ENCODE peak calls at places on chromosome 13, in ten cellular contexts. D is progenitor cell of endocrine pancreas, F is HFFc6, O is mammary epithelial cell, J is neural crest cell, W is cardiac muscle cell, R is adrenal gland, Y is thoracic aorta, T is BE2C, L is ascending aorta. B is an unnamed sample.

GRCh38 chr13:79710376-79710775 is 229.4 kb downstream of the NDFIP2 start:
- DNase-seq in D (no peak), F (peak), O (peak), J (no peak), W (no peak), R (no peak), Y (no peak), T (no peak), L (no peak), B (no peak)

GRCh38 chr13:81916471-81916870 is 1575.5 kb upstream of the SPRY2 start:
- DNase-seq in D (no peak), F (no peak), O (no peak), J (no peak), W (no peak), R (no peak), Y (no peak), T (no peak), L (no peak), B (no peak)

GRCh38 chr13:27271572-27272096 is 1.0 kb downstream of the RASL11A start:
- DNase-seq in D (no peak), F (no peak), O (no peak), J (no peak), W (no peak), R (no peak), Y (no peak), T (no peak), L (no peak), B (no peak)

GRCh38 chr13:45257638-45258338 is 56.9 kb upstream of the KCTD4 start:
- DNase-seq in D (no peak), F (peak), O (no peak), J (no peak), W (no peak), R (no peak), Y (no peak), T (no peak), L (no peak), B (no peak)

GRCh38 chr13:21595546-21595822 is 8.5 kb downstream of the MICU2 start:
- DNase-seq in D (no peak), F (no peak), O (no peak), J (no peak), W (no peak), R (no peak), Y (no peak), T (no peak), L (no peak), B (no peak)

GRCh38 chr13:113029487-113030258 is 60.7 kb downstream of the MCF2L start:
- DNase-seq in D (peak), F (no peak), O (no peak), J (peak), W (peak), R (no peak), Y (no peak), T (peak), L (no peak), B (peak)

GRCh38 chr13:79631260-79631659 is 150.3 kb downstream of the NDFIP2 start:
- DNase-seq in D (no peak), F (peak), O (peak), J (no peak), W (no peak), R (peak), Y (no peak), T (peak), L (no peak), B (no peak)

GRCh38 chr13:20366056-20366455 is 133.9 kb upstream of the GJB6 start:
- DNase-seq in D (no peak), F (no peak), O (no peak), J (no peak), W (no peak), R (no peak), Y (no peak), T (no peak), L (no peak), B (no peak)

GRCh38 chr13:114212096-114212495 is 22.6 kb upstream of the CDC16 start:
- DNase-seq in D (no peak), F (no peak), O (no peak), J (no peak), W (no peak), R (no peak), Y (no peak), T (no peak), L (no peak), B (no peak)

GRCh38 chr13:100673376-100673830 is 1.2 kb downstream of the TMTC4 start:
- DNase-seq in D (peak), F (no peak), O (no peak), J (peak), W (peak), R (no peak), Y (no peak), T (peak), L (no peak), B (peak)

GRCh38 chr13:72507394-72508199 is 219.8 kb downstream of the MZT1 start:
- DNase-seq in D (no peak), F (no peak), O (no peak), J (no peak), W (no peak), R (no peak), Y (no peak), T (no peak), L (no peak), B (no peak)

GRCh38 chr13:30561506-30561905 is 56.2 kb upstream of the USPL1 start:
- DNase-seq in D (no peak), F (peak), O (no peak), J (no peak), W (no peak), R (no peak), Y (no peak), T (no peak), L (no peak), B (no peak)

GRCh38 chr13:93848247-93848646 is 621.6 kb downstream of the GPC6 start:
- DNase-seq in D (no peak), F (no peak), O (no peak), J (no peak), W (no peak), R (no peak), Y (no peak), T (no peak), L (no peak), B (no peak)

GRCh38 chr13:114022309-114022669 is 48.4 kb upstream of the C13orf46 start:
- DNase-seq in D (no peak), F (no peak), O (no peak), J (no peak), W (no peak), R (no peak), Y (no peak), T (no peak), L (no peak), B (no peak)

GRCh38 chr13:74825170-74825948 is 656.6 kb downstream of the TBC1D4 start:
- DNase-seq in D (no peak), F (peak), O (peak), J (no peak), W (no peak), R (no peak), Y (no peak), T (no peak), L (no peak), B (no peak)

GRCh38 chr13:97356592-97356991 is 77.4 kb upstream of the RAP2A start:
- DNase-seq in D (no peak), F (no peak), O (no peak), J (no peak), W (no peak), R (no peak), Y (no peak), T (no peak), L (no peak), B (no peak)

GRCh38 chr13:42615691-42616090 is 41.7 kb downstream of the TNFSF11 start:
- DNase-seq in D (no peak), F (no peak), O (peak), J (no peak), W (no peak), R (no peak), Y (no peak), T (no peak), L (no peak), B (no peak)

GRCh38 chr13:90974249-90974954 is 373.1 kb upstream of the MIR17HG start:
- DNase-seq in D (no peak), F (no peak), O (no peak), J (no peak), W (no peak), R (no peak), Y (no peak), T (no peak), L (no peak), B (no peak)

GRCh38 chr13:90293793-90294361 is 1053.6 kb upstream of the MIR17HG start:
- DNase-seq in D (no peak), F (no peak), O (no peak), J (no peak), W (no peak), R (no peak), Y (no peak), T (no peak), L (no peak), B (no peak)

GRCh38 chr13:48302920-48303330 is 626 bp upstream of the RB1 start:
- DNase-seq in D (no peak), F (no peak), O (peak), J (no peak), W (no peak), R (no peak), Y (no peak), T (no peak), L (no peak), B (no peak)

GRCh38 chr13:97627566-97627965 is 193.6 kb downstream of the RAP2A start:
- DNase-seq in D (no peak), F (peak), O (peak), J (no peak), W (peak), R (peak), Y (no peak), T (peak), L (peak), B (no peak)

GRCh38 chr13:27969073-27969865 is at the start of gene CDX2:
- DNase-seq in D (no peak), F (no peak), O (no peak), J (no peak), W (no peak), R (no peak), Y (no peak), T (no peak), L (peak), B (peak)

GRCh38 chr13:77698211-77699058 is 948 bp downstream of the SLAIN1 start:
- DNase-seq in D (peak), F (no peak), O (no peak), J (peak), W (peak), R (peak), Y (no peak), T (peak), L (peak), B (peak)

GRCh38 chr13:112981361-112981905 is 12.4 kb downstream of the MCF2L start:
- DNase-seq in D (no peak), F (no peak), O (no peak), J (no peak), W (no peak), R (no peak), Y (no peak), T (no peak), L (no peak), B (no peak)

GRCh38 chr13:31328549-31329229 is 128.9 kb downstream of the B3GLCT start:
- DNase-seq in D (no peak), F (no peak), O (no peak), J (no peak), W (no peak), R (no peak), Y (no peak), T (no peak), L (no peak), B (no peak)

GRCh38 chr13:25192936-25193335 is 20.8 kb upstream of the AMER2 start:
- DNase-seq in D (no peak), F (no peak), O (no peak), J (no peak), W (no peak), R (no peak), Y (no peak), T (no peak), L (peak), B (no peak)

GRCh38 chr13:111853766-111854165 is 213.2 kb upstream of the SOX1 start:
- DNase-seq in D (no peak), F (no peak), O (no peak), J (no peak), W (no peak), R (no peak), Y (no peak), T (no peak), L (no peak), B (peak)

GRCh38 chr13:95530178-95530577 is 22.3 kb upstream of the CLDN10 start:
- DNase-seq in D (no peak), F (no peak), O (peak), J (no peak), W (no peak), R (no peak), Y (no peak), T (no peak), L (no peak), B (no peak)

GRCh38 chr13:45916859-45917418 is 65.4 kb upstream of the SIAH3 start:
- DNase-seq in D (no peak), F (no peak), O (no peak), J (no peak), W (no peak), R (no peak), Y (no peak), T (no peak), L (peak), B (no peak)

GRCh38 chr13:77503398-77503797 is 32.1 kb upstream of the SCEL start:
- DNase-seq in D (no peak), F (no peak), O (no peak), J (no peak), W (no peak), R (no peak), Y (no peak), T (no peak), L (no peak), B (no peak)

GRCh38 chr13:113741101-113741731 is 17.8 kb upstream of the TMEM255B start:
- DNase-seq in D (no peak), F (no peak), O (no peak), J (no peak), W (no peak), R (no peak), Y (no peak), T (no peak), L (no peak), B (no peak)

GRCh38 chr13:101449971-101450748 is 2.3 kb upstream of the ITGBL1 start:
- DNase-seq in D (no peak), F (peak), O (peak), J (no peak), W (no peak), R (no peak), Y (no peak), T (no peak), L (no peak), B (no peak)

GRCh38 chr13:25608181-25608580 is 236.4 kb downstream of the ATP8A2 start:
- DNase-seq in D (no peak), F (no peak), O (no peak), J (no peak), W (no peak), R (no peak), Y (no peak), T (no peak), L (no peak), B (no peak)

GRCh38 chr13:113123226-113124150 is 889 bp downstream of the F10 start:
- DNase-seq in D (no peak), F (no peak), O (no peak), J (no peak), W (no peak), R (no peak), Y (no peak), T (no peak), L (peak), B (peak)

GRCh38 chr13:47287291-47287751 is 390.5 kb upstream of the HTR2A start:
- DNase-seq in D (no peak), F (peak), O (no peak), J (no peak), W (no peak), R (no peak), Y (no peak), T (no peak), L (no peak), B (no peak)

GRCh38 chr13:104757712-104758111 is 1691.5 kb upstream of the SLC10A2 start:
- DNase-seq in D (no peak), F (no peak), O (no peak), J (no peak), W (no peak), R (no peak), Y (no peak), T (no peak), L (no peak), B (no peak)

GRCh38 chr13:47886314-47886713 is 114.8 kb downstream of the SUCLA2 start:
- DNase-seq in D (no peak), F (no peak), O (no peak), J (no peak), W (no peak), R (no peak), Y (no peak), T (no peak), L (no peak), B (no peak)

GRCh38 chr13:89660752-89661151 is 1686.7 kb upstream of the MIR17HG start:
- DNase-seq in D (no peak), F (no peak), O (peak), J (no peak), W (no peak), R (no peak), Y (no peak), T (no peak), L (no peak), B (no peak)

GRCh38 chr13:35988648-35989081 is 142.5 kb downstream of the DCLK1 start:
- DNase-seq in D (no peak), F (peak), O (peak), J (no peak), W (no peak), R (peak), Y (no peak), T (no peak), L (no peak), B (no peak)

DNA sequence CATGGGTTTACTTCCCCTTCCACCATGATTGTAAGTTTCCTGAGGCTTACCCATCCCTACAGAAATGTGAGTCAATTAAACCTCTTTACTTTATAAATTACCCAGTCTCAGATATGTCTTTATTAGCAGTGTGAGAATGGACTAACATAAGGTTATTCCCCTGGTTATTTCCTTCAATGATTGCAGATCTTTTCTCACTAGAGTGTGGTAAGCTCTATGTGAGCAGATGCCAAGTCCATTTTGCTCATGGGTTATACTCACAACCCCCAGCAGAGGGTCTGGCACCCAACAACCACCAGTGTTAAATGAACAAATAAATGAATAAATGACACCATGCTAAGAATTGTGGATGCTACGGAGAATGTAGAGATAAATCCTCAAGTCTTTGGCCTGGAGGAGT is 472.8 kb downstream of the LIG4 start:
- DNase-seq in D (no peak), F (no peak), O (no peak), J (no peak), W (no peak), R (no peak), Y (no peak), T (no peak), L (no peak), B (no peak)
- TF ChIP-seq CTCF in D (no peak), F (no peak), O (no peak), J (no peak), W (no peak), R (no peak), Y (no peak), T (peak), L (no peak), B (peak)

GRCh38 chr13:60873116-60873515 is 476.1 kb downstream of the TDRD3 start:
- DNase-seq in D (no peak), F (no peak), O (no peak), J (no peak), W (no peak), R (no peak), Y (no peak), T (no peak), L (no peak), B (no peak)

GRCh38 chr13:60869225-60869624 is 472.2 kb downstream of the TDRD3 start:
- DNase-seq in D (no peak), F (no peak), O (no peak), J (no peak), W (no peak), R (no peak), Y (no peak), T (no peak), L (no peak), B (no peak)

DNA sequence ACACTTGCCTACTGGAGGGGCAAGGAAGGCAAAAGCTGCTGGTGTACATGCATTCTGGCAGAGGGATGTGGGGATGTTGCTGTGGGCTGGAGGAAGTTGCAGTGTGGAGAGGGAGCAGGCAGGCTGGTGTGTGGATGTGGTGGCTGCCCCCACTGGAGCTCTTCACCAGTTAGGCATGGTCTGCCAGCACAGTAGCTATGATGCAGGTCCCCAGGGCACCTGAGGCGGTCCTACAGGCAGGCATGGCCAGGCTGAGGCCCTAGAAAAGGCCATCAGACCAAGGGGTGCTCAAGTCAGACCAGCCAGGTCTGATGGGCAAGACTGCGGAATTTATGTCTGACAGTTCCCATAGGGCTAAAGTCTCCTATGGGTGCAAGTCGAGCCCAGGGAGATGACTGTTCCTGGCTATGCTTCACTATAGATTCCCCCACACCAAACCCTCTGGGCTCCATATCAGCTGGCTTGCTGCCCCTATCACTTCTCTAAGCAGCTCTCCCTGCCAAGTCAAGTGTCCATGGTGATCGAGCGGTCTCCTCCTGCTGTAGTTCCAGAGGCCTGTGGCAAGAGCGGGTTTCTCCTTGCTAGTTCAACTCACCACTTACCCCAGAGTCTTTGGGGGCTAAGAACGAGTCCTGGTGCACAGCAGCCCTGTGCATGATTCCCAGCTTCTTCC is 473.1 kb downstream of the TDRD3 start:
- DNase-seq in D (no peak), F (no peak), O (no peak), J (no peak), W (no peak), R (no peak), Y (no peak), T (no peak), L (no peak), B (no peak)
- TF ChIP-seq CTCF in D (no peak), F (no peak), O (no peak), J (no peak), W (no peak), R (no peak), Y (no peak), T (no peak), L (no peak), B (no peak)

DNA sequence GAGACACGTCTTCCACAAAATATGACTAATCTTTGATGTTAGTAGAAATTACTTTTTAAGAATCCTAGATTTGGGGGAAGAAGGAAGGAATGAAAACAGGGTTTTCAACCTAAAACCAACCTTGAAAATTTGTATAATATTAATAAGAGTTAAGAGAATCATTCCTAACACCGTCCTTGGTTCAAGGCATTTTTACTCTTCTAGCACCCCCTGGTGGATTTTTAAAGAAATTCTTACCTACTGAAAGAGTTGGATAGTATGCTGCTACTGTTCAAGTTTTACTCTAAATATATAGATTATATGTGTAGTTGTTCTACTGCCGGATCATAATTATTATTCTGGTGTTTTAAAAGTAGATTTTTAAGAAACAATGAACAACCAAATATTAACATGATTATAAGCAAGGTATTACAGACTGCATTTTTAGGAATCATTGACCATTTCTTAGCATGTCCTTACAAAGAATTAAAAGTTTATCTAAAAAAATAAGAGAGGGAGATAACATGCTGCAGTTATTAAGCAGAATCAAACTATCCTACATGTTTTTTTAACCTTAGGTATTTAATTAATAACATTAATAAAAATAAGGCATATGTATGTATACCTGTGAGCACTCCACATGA is 7.4 kb upstream of the SLITRK6 start:
- DNase-seq in D (no peak), F (peak), O (peak), J (no peak), W (peak), R (no peak), Y (no peak), T (no peak), L (no peak), B (no peak)
- TF ChIP-seq CTCF in D (peak), F (peak), O (peak), J (peak), W (peak), R (peak), Y (peak), T (peak), L (peak), B (peak)

GRCh38 chr13:99600318-99600717 is 99.0 kb downstream of the TM9SF2 start:
- DNase-seq in D (no peak), F (no peak), O (no peak), J (no peak), W (peak), R (no peak), Y (no peak), T (no peak), L (no peak), B (no peak)
- TF ChIP-seq CTCF in D (peak), F (peak), O (no peak), J (no peak), W (peak), R (no peak), Y (no peak), T (peak), L (no peak), B (peak)

B was measured in type B pancreatic cell.